ENCODE peak calls at places on chromosomes 13 and 19, in eight cellular contexts. C is adipocyte, T is Karpas-422, D is heart right ventricle, J is SJCRH30, S is left ventricle myocardium inferior, X is fibroblast of lung, N is heart left ventricle. A is an unnamed sample.

GRCh38 chr13:107743100-107743499 is 472.2 kb downstream of the LIG4 start:
- DNase-seq in C (peak; percentile 30), T (no peak), D (no peak), J (no peak), S (no peak), X (peak; percentile 21), N (no peak), A (no peak)

GRCh38 chr13:43085545-43085944 is 62.2 kb downstream of the DNAJC15 start:
- DNase-seq in C (peak; percentile 80), T (peak; percentile 74), D (no peak), J (peak; percentile 63), S (no peak), X (peak; percentile 26), N (no peak), A (no peak)

GRCh38 chr13:111898956-111899713 is 167.8 kb upstream of the SOX1 start:
- DNase-seq in C (no peak), T (no peak), D (no peak), J (no peak), S (no peak), X (no peak), N (no peak), A (no peak)

GRCh38 chr13:102768914-102769313 is 4.7 kb downstream of the TEX30 start:
- DNase-seq in C (no peak), T (no peak), D (no peak), J (no peak), S (no peak), X (no peak), N (no peak), A (no peak)

GRCh38 chr19:17677002-17677401 is 11.2 kb downstream of the UNC13A start:
- DNase-seq in C (no peak), T (peak; percentile 58), D (no peak), J (no peak), S (no peak), X (no peak), N (no peak), A (no peak)

GRCh38 chr13:24208314-24208713 is 47.8 kb downstream of the SPATA13 start:
- DNase-seq in C (peak; percentile 73), T (no peak), D (no peak), J (peak; percentile 46), S (no peak), X (peak; percentile 90), N (no peak), A (no peak)

GRCh38 chr19:2478756-2479555 is 3.0 kb downstream of the GADD45B start:
- DNase-seq in C (peak; percentile 84), T (peak; percentile 62), D (peak; percentile 87), J (no peak), S (peak; percentile 84), X (peak; percentile 74), N (peak; percentile 84), A (peak; percentile 59)

GRCh38 chr13:101490400-101491015 is 38.0 kb downstream of the ITGBL1 start:
- DNase-seq in C (no peak), T (no peak), D (no peak), J (no peak), S (no peak), X (peak; percentile 40), N (no peak), A (no peak)

GRCh38 chr13:102028846-102029245 is 373.0 kb downstream of the FGF14 start:
- DNase-seq in C (no peak), T (no peak), D (no peak), J (no peak), S (no peak), X (no peak), N (no peak), A (no peak)

GRCh38 chr19:32022946-32023832 is 322.2 kb upstream of the ZNF507 start:
- DNase-seq in C (no peak), T (no peak), D (no peak), J (no peak), S (no peak), X (no peak), N (no peak), A (no peak)

GRCh38 chr13:23159205-23159586 is 21.6 kb upstream of the SGCG start:
- DNase-seq in C (peak; percentile 16), T (no peak), D (peak; percentile 33), J (peak; percentile 78), S (peak; percentile 33), X (peak; percentile 12), N (no peak), A (no peak)

GRCh38 chr19:1725100-1726064 is 27.9 kb upstream of the ONECUT3 start:
- DNase-seq in C (peak; percentile 86), T (no peak), D (no peak), J (peak; percentile 76), S (peak; percentile 52), X (peak; percentile 37), N (peak; percentile 39), A (no peak)

GRCh38 chr19:34386645-34387445 is 17.4 kb upstream of the PDCD2L start:
- DNase-seq in C (no peak), T (no peak), D (no peak), J (no peak), S (no peak), X (no peak), N (no peak), A (no peak)

GRCh38 chr19:34380639-34381241 is 15.7 kb downstream of the GPI start:
- DNase-seq in C (no peak), T (no peak), D (no peak), J (no peak), S (no peak), X (no peak), N (no peak), A (no peak)

GRCh38 chr19:34383599-34383998 is 18.6 kb downstream of the GPI start:
- DNase-seq in C (no peak), T (no peak), D (no peak), J (no peak), S (no peak), X (no peak), N (no peak), A (no peak)

GRCh38 chr19:34381399-34382251 is 16.6 kb downstream of the GPI start:
- DNase-seq in C (no peak), T (no peak), D (no peak), J (no peak), S (no peak), X (no peak), N (no peak), A (no peak)

DNA sequence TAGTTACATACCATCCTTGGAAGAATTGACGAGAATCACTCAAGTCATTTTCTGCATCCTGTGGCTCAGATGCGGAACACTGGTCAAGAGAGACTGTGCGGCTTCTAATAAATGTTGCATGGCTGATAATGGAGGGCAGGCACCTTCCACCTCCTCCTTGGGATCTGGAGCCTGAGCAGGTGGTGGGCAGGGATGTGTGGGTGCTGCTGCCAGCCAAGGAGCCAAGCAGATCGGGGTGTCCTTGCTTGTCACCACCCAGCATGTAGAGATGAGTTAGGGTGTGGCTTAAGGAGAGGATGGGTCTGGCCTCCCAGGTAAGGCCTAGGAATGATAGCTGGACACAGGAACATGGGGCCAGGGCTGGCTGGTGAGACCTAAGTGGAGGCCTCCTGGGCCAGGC is 17.5 kb downstream of the GPI start:
- DNase-seq in C (no peak), T (no peak), D (no peak), J (no peak), S (no peak), X (no peak), N (no peak), A (no peak)
- H3K36me3 ChIP-seq in C (peaks cover 97% of the 10 kb centered on the region), T (peaks cover 89% of the 10 kb centered on the region), D (peaks cover 80% of the 10 kb centered on the region), J (peaks cover 85% of the 10 kb centered on the region), S (peaks cover 93% of the 10 kb centered on the region), X (peaks cover 40% of the 10 kb centered on the region), N (peaks cover 95% of the 10 kb centered on the region), A (peaks cover 65% of the 10 kb centered on the region)

DNA sequence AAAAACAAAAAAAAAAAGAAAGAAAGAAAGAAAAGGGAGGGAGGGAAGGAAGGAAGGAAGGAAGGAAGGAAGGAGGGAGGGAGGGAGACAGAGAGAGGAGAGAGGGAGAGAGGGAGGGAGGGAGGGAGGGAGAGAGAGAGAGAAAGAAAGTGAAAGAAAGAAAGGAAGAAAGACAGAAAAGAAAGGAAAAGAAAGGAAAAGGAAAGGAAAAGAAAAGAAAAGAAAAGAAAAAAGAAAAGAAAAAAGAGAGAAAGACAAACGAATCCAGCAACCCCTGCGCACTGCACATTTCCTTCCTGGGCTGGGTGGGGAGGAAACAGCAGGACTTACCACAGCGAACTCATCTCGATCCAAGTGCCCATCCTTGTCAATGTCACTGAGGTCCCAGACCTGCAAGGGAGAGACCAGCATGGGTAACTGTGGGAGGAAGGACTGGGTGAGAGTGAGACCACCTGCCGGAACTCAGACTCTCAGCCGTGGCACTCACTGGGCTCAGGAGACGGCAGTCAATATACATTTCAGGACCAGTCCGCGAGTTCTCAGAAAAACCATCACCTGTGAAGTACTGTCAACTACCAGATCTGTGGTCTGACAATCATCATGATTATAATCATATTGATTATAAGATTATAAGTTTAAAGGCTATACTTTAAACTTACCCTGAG is 43.3 kb downstream of the EPS15L1 start:
- DNase-seq in C (no peak), T (peak; percentile 36), D (no peak), J (no peak), S (no peak), X (no peak), N (no peak), A (no peak)
- H3K36me3 ChIP-seq in C (peaks cover 78% of the 10 kb centered on the region), T (peaks cover 29% of the 10 kb centered on the region), D (peaks cover 17% of the 10 kb centered on the region), J (peaks cover 36% of the 10 kb centered on the region), S (peaks cover 91% of the 10 kb centered on the region), X (peaks cover 21% of the 10 kb centered on the region), N (peaks cover 92% of the 10 kb centered on the region), A (peaks cover 25% of the 10 kb centered on the region)

GRCh38 chr13:49256841-49257240 is 9.1 kb downstream of the CDADC1 start:
- DNase-seq in C (peak; percentile 52), T (no peak), D (no peak), J (no peak), S (no peak), X (peak; percentile 17), N (no peak), A (no peak)

GRCh38 chr13:49258097-49258796 is 10.5 kb downstream of the CDADC1 start:
- DNase-seq in C (no peak), T (no peak), D (no peak), J (no peak), S (no peak), X (no peak), N (no peak), A (no peak)

GRCh38 chr13:49253310-49253709 is 5.6 kb downstream of the CDADC1 start:
- DNase-seq in C (no peak), T (peak; percentile 49), D (no peak), J (no peak), S (no peak), X (no peak), N (no peak), A (no peak)

GRCh38 chr13:49248433-49249002 is 793 bp downstream of the CDADC1 start:
- DNase-seq in C (no peak), T (peak; percentile 58), D (peak; percentile 12), J (no peak), S (no peak), X (peak; percentile 43), N (no peak), A (no peak)

DNA sequence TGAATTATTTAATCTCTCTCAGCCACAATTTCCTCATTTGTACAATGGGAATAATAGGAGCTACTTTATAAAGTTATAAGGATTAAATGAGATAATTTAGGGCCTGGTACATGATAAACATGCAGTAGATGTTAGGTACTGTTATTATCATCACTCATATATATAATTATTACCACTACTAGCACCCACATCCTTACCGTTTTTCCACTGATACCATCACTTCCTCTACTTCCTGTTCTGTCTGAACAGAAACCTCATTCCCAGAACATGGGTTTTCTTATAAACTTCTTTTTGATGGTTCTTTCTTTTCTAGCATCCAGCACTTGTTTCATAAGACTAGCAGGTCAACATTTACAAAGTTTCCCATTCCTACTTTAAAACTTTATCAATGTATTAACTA is 6.3 kb downstream of the CDADC1 start:
- DNase-seq in C (no peak), T (no peak), D (no peak), J (no peak), S (no peak), X (no peak), N (no peak), A (no peak)
- H3K36me3 ChIP-seq in C (peaks cover 43% of the 10 kb centered on the region), T (peaks cover 59% of the 10 kb centered on the region), D (peaks cover 6% of the 10 kb centered on the region), J (peaks cover 13% of the 10 kb centered on the region), S (peaks cover 39% of the 10 kb centered on the region), X (no peaks in the 10 kb centered on the region), N (peaks cover 35% of the 10 kb centered on the region), A (peaks cover 11% of the 10 kb centered on the region)

GRCh38 chr19:5585461-5586299 is 17.9 kb upstream of the TINCR start:
- DNase-seq in C (no peak), T (no peak), D (peak; percentile 39), J (peak; percentile 86), S (no peak), X (peak; percentile 25), N (no peak), A (no peak)
- H3K36me3 ChIP-seq in C (peaks cover 46% of the 10 kb centered on the region), T (peaks cover 7% of the 10 kb centered on the region), D (peaks cover 36% of the 10 kb centered on the region), J (peaks cover 29% of the 10 kb centered on the region), S (peaks cover 65% of the 10 kb centered on the region), X (peaks cover 18% of the 10 kb centered on the region), N (peaks cover 67% of the 10 kb centered on the region), A (peaks cover 32% of the 10 kb centered on the region)